ENCODE peak calls at places on chromosomes 16 and 17, in seven cellular contexts. H, P, A, D, S, K and O are unnamed samples.

GRCh38 chr17:69710926-69711325 is 296.4 kb downstream of the MAP2K6 start:
- DNase-seq in D (no peak), S (no peak), A (no peak), P (no peak), H (no peak), K (no peak), O (no peak)

GRCh38 chr17:39197380-39198185 is at the start of gene CACNB1:
- DNase-seq in S (no peak), H (no peak), D (no peak), K (peak), P (no peak), A (peak), O (peak)

GRCh38 chr17:36938566-36939058 is 1.3 kb downstream of the LHX1 start:
- DNase-seq in H (no peak), P (no peak), A (no peak), S (no peak), D (no peak), K (no peak), O (no peak)

GRCh38 chr17:77235370-77236080 is 94.8 kb downstream of the SEC14L1 start:
- DNase-seq in K (no peak), A (no peak), P (no peak), D (no peak), S (no peak), H (peak), O (peak)

GRCh38 chr17:67570797-67571196 is 146.9 kb upstream of the NOL11 start:
- DNase-seq in H (no peak), P (no peak), S (no peak), K (no peak), D (no peak), A (no peak), O (no peak)

GRCh38 chr16:85057212-85057889 is 29.8 kb downstream of the KIAA0513 start:
- DNase-seq in H (no peak), K (peak), A (peak), P (peak), D (no peak), S (no peak), O (no peak)

GRCh38 chr17:33284022-33284421 is 9.1 kb downstream of the ASIC2 start:
- DNase-seq in H (no peak), A (peak), S (no peak), P (no peak), K (no peak), D (peak), O (no peak)

GRCh38 chr17:83125515-83126274 is 46.3 kb downstream of the METRNL start:
- DNase-seq in P (no peak), H (no peak), K (no peak), A (no peak), S (no peak), D (no peak), O (no peak)

GRCh38 chr17:19418312-19418992 is 7.4 kb downstream of the RNF112 start:
- DNase-seq in S (no peak), H (no peak), D (no peak), K (no peak), P (no peak), A (no peak), O (no peak)

GRCh38 chr17:44914148-44914547 is 1.2 kb downstream of the GFAP start:
- DNase-seq in D (no peak), H (no peak), A (no peak), S (no peak), P (no peak), K (peak), O (no peak)

GRCh38 chr17:8176998-8177731 is 985 bp upstream of the TMEM107 start:
- DNase-seq in P (no peak), K (peak), D (no peak), S (no peak), H (no peak), A (no peak), O (no peak)

GRCh38 chr16:70473446-70474319 is 19.3 kb downstream of the FCSK start:
- DNase-seq in D (no peak), K (no peak), P (no peak), A (no peak), S (no peak), H (no peak), O (peak)

DNA sequence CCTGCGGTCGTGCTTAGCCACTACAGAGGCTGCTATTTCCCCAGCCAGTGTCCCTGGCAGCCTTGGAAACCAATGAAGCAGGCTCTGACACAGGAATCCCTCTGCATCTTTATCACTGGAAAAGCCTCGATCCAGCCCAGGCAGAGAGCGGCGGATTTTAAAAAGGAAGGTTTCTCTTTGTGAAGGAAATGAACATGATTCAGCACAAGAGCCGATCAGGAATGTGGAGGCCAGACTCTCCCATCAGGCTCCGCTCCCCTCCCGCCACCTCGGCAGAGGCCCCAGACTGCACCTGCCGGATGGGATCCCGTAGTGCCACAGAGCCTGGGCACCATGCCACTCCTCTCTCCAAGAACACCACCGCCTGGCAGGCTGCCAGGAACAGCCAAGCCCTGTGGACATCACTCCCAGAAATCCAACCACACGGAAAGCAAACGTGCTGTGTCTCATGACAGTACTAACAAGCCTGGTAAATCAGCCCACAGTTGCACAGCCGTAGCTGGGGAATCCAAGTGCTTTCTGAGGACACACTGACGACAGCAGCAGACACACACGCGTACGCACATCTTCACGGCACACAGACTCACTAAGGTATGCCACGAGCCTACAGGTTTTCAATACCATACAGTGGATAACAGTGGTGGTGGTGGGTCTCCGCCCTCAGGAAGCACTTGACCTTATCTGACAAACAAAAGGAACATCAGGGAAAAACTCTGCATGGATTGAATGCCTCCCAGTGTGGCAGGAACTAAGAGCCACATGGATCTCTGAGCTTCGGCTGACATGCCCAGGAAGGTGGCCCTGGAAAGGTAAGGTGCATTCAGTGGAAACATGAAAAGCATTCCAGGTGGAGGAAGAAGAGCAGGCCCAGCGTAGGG is 5.4 kb downstream of the LRRC75A start:
- DNase-seq in P (no peak), K (no peak), H (no peak), S (no peak), A (no peak), D (no peak), O (peak)
- TF ChIP-seq SIN3A in P (no peak), K (no peak), H (no peak), S (no peak), A (no peak), D (no peak), O (no peak)

GRCh38 chr17:50026901-50027638 is 28.8 kb upstream of the ITGA3 start:
- DNase-seq in S (peak), A (peak), H (no peak), K (peak), P (peak), D (no peak), O (peak)

GRCh38 chr17:50026046-50026675 is 29.7 kb upstream of the ITGA3 start:
- DNase-seq in D (no peak), H (no peak), S (no peak), K (no peak), A (no peak), P (no peak), O (peak)

GRCh38 chr17:50029185-50029584 is 26.7 kb upstream of the ITGA3 start:
- DNase-seq in H (no peak), D (no peak), S (no peak), A (no peak), P (no peak), K (peak), O (peak)

GRCh38 chr17:50027639-50028206 is 28.2 kb upstream of the ITGA3 start:
- DNase-seq in P (peak), A (no peak), K (peak), S (no peak), D (no peak), H (no peak), O (peak)

GRCh38 chr17:50028207-50029120 is 27.4 kb upstream of the ITGA3 start:
- DNase-seq in D (no peak), S (no peak), K (no peak), H (no peak), A (no peak), P (no peak), O (peak)
- TF ChIP-seq CTCF in D (no peak), S (no peak), K (no peak), H (no peak), A (no peak), P (no peak), O (no peak)

GRCh38 chr16:4330277-4330882 is 14.5 kb downstream of the GLIS2 start:
- DNase-seq in P (no peak), H (no peak), D (no peak), S (no peak), K (peak), A (peak), O (peak)

GRCh38 chr16:4327782-4328579 is 12.1 kb downstream of the GLIS2 start:
- DNase-seq in A (peak), D (no peak), H (no peak), P (no peak), K (no peak), S (no peak), O (peak)

GRCh38 chr16:4327386-4327781 is 11.5 kb downstream of the GLIS2 start:
- DNase-seq in A (no peak), H (no peak), S (no peak), K (no peak), D (no peak), P (no peak), O (peak)

GRCh38 chr16:4329354-4329775 is 13.5 kb downstream of the GLIS2 start:
- DNase-seq in S (no peak), P (no peak), H (no peak), D (no peak), K (no peak), A (no peak), O (no peak)

DNA sequence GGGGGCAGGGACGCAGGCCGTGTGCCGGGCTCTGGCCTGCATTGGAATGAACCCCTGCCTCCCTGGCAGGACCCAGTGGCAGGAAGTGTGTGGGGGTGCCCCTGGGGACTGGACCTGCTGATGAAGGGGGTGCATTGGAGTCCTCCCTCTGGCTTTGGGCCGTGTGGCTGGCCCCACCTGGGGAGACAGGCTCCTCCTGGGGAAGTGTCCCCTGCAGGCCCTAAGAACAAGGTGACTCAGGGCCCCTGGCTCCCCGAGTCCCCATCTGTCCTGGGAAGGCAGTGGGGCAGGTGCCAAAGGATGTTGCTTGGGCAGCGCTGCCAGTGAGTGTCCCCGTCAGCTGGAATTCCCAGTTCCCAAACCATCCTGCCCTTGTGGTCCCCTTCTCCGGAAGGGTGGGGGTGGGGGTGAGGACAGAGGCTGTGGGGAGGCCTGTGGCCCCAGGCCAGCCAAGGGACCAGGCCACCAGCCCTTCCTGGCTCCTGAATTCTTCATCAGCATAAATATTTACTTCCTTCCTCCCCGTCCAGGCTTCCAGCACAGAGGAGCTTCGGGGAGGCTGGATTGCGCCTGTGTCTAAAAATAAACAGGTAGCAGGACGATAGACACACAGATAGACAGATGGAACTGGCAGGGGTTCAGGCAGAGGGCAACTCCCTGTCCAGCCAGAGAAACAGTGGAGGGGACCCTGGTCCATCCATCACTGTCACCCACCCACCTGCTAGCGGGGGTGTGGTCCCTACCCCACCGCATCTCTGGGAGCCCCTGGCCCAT is 12.9 kb downstream of the GLIS2 start:
- DNase-seq in K (no peak), S (no peak), P (no peak), H (no peak), D (no peak), A (no peak), O (peak)
- TF ChIP-seq SIN3A in K (no peak), S (no peak), P (no peak), H (no peak), D (no peak), A (no peak), O (no peak)

GRCh38 chr16:15521758-15522509 is 87.5 kb downstream of the BMERB1 start:
- DNase-seq in K (peak), A (no peak), S (no peak), P (no peak), H (no peak), D (no peak), O (peak)

GRCh38 chr16:15521390-15521757 is 87.0 kb downstream of the BMERB1 start:
- DNase-seq in K (peak), P (no peak), H (no peak), A (no peak), S (no peak), D (no peak), O (no peak)

GRCh38 chr16:15524966-15525365 is 90.6 kb downstream of the BMERB1 start:
- DNase-seq in K (no peak), P (no peak), H (no peak), D (no peak), S (no peak), A (no peak), O (no peak)

GRCh38 chr16:15523939-15524338 is 89.6 kb downstream of the BMERB1 start:
- DNase-seq in H (no peak), S (no peak), A (no peak), K (no peak), P (no peak), D (no peak), O (no peak)

GRCh38 chr16:15523092-15523541 is 88.7 kb downstream of the BMERB1 start:
- DNase-seq in H (no peak), P (peak), D (no peak), S (no peak), K (no peak), A (peak), O (no peak)
- TF ChIP-seq CTCF in H (peak), P (peak), D (no peak), S (peak), K (no peak), A (peak), O (no peak)

DNA sequence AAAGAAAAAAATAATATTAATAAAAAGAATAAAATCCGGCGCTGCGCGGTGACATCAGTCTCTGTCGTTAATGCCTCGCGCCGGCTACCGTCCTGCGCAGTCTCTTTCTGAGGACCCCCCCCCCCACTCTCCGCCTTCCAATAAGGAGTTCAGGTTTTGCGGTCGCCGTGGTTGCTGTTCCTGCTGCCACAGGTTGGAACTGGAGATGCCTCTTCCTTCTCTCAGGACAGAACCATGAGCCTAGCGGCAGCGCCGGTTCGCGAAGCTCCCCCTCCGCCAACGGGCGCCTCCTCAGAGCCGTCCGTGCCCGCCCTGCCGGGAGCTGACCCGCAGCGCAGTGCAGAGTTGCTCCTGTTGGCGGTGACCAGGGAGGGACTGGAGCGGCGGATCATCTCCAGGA is 2093.4 kb downstream of the TP53TG3F start:
- DNase-seq in P (no peak), A (no peak), D (no peak), S (no peak), H (no peak), K (no peak), O (peak)
- TF ChIP-seq SIN3A in P (no peak), A (no peak), D (no peak), S (no peak), H (no peak), K (no peak), O (no peak)

GRCh38 chr16:72794986-72795385 is 252.9 kb downstream of the ZFHX3 start:
- DNase-seq in P (no peak), H (no peak), K (no peak), A (no peak), D (no peak), S (no peak), O (no peak)

GRCh38 chr16:72793716-72794115 is 254.2 kb downstream of the ZFHX3 start:
- DNase-seq in K (no peak), A (no peak), D (no peak), H (no peak), P (no peak), S (no peak), O (no peak)

GRCh38 chr16:72794319-72794718 is 253.6 kb downstream of the ZFHX3 start:
- DNase-seq in S (no peak), K (no peak), P (no peak), H (no peak), A (no peak), D (no peak), O (no peak)

GRCh38 chr16:72791786-72792185 is 256.1 kb downstream of the ZFHX3 start:
- DNase-seq in K (no peak), D (no peak), S (no peak), H (no peak), A (no peak), P (no peak), O (no peak)

DNA sequence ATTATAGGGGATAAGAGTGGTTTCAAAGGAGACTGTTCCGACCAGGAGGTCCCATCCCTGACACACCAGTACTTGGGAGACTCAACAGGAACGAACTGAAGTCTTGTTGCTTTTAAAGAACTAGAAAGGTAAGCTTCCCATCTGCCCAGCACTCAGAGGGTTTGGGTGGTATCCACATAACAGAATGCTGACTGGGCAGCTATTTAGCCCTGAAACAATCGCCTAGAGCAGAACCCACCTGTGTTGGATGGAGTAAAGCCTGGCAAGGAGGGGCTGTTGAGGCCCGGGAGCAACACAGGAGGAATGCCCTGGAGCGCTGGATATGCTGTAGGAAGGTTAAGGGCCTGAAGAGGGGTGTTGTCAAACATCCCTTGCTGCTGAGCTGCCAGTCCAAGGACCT is 254.9 kb downstream of the ZFHX3 start:
- DNase-seq in A (no peak), D (no peak), S (no peak), P (no peak), H (no peak), K (no peak), O (no peak)
- TF ChIP-seq CTCF in A (no peak), D (no peak), S (no peak), P (no peak), H (no peak), K (no peak), O (no peak)